ENCODE peak calls at places on chromosomes 2 and 18, in ten cellular contexts. M is endothelial cell, O is cardiac fibroblast, L is heart left ventricle, U is tibial nerve, I is fibroblast of mammary gland, X is HL-60, H is HepG2, Y is tibial artery, D is epithelial cell of proximal tubule. C is an unnamed sample.

GRCh38 chr18:49651033-49651432 is 89.2 kb downstream of the LIPG start:
- DNase-seq in M (no peak), O (no peak), L (no peak), U (no peak), I (no peak), X (no peak), H (no peak), Y (no peak), D (no peak), C (no peak)

GRCh38 chr2:29627366-29627765 is 294.0 kb downstream of the ALK start:
- DNase-seq in M (no peak), O (peak), L (no peak), U (no peak), I (peak), X (no peak), H (no peak), Y (no peak), D (no peak), C (no peak)

GRCh38 chr18:62085766-62086165 is 101.1 kb downstream of the PIGN start:
- DNase-seq in M (no peak), O (no peak), L (no peak), U (no peak), I (peak), X (peak), H (no peak), Y (no peak), D (no peak), C (no peak)

GRCh38 chr2:69088471-69088870 is 75.5 kb downstream of the ANTXR1 start:
- DNase-seq in M (no peak), O (peak), L (no peak), U (no peak), I (peak), X (no peak), H (no peak), Y (no peak), D (no peak), C (no peak)

GRCh38 chr2:234496835-234497591 is at the start of gene ARL4C:
- DNase-seq in M (peak), O (peak), L (peak), U (no peak), I (peak), X (peak), H (peak), Y (peak), D (no peak), C (peak)

GRCh38 chr2:40316631-40317030 is 135.3 kb downstream of the SLC8A1 start:
- DNase-seq in M (no peak), O (no peak), L (no peak), U (no peak), I (no peak), X (no peak), H (no peak), Y (no peak), D (no peak), C (no peak)

GRCh38 chr2:102141915-102142828 is at the start of gene IL1R1:
- DNase-seq in M (peak), O (peak), L (peak), U (peak), I (peak), X (peak), H (peak), Y (peak), D (no peak), C (peak)

GRCh38 chr2:8554296-8554806 is 127.5 kb upstream of the ID2 start:
- DNase-seq in M (no peak), O (no peak), L (no peak), U (no peak), I (no peak), X (no peak), H (no peak), Y (no peak), D (no peak), C (no peak)

GRCh38 chr18:62802523-62802922 is 87.2 kb downstream of the PHLPP1 start:
- DNase-seq in M (no peak), O (peak), L (no peak), U (no peak), I (peak), X (no peak), H (no peak), Y (no peak), D (no peak), C (no peak)

GRCh38 chr18:24112874-24113615 is 25.8 kb upstream of the CABYR start:
- DNase-seq in M (no peak), O (no peak), L (no peak), U (no peak), I (peak), X (no peak), H (peak), Y (no peak), D (peak), C (peak)

GRCh38 chr2:1690056-1690775 is 54.1 kb downstream of the PXDN start:
- DNase-seq in M (no peak), O (no peak), L (no peak), U (no peak), I (no peak), X (no peak), H (no peak), Y (no peak), D (no peak), C (no peak)

GRCh38 chr2:45607701-45608100 is 3.4 kb downstream of the SRBD1 start:
- DNase-seq in M (peak), O (peak), L (no peak), U (no peak), I (peak), X (no peak), H (peak), Y (no peak), D (no peak), C (no peak)
- TF ChIP-seq CTCF in M (peak), O (peak), L (no peak), U (peak), I (peak), X (no peak), H (peak), Y (no peak), D (peak), C (peak)

GRCh38 chr2:64595397-64596160 is 58.1 kb downstream of the SERTAD2 start:
- DNase-seq in M (no peak), O (peak), L (no peak), U (no peak), I (peak), X (no peak), H (peak), Y (no peak), D (no peak), C (no peak)
- TF ChIP-seq CTCF in M (no peak), O (peak), L (no peak), U (peak), I (peak), X (no peak), H (peak), Y (no peak), D (peak), C (peak)

DNA sequence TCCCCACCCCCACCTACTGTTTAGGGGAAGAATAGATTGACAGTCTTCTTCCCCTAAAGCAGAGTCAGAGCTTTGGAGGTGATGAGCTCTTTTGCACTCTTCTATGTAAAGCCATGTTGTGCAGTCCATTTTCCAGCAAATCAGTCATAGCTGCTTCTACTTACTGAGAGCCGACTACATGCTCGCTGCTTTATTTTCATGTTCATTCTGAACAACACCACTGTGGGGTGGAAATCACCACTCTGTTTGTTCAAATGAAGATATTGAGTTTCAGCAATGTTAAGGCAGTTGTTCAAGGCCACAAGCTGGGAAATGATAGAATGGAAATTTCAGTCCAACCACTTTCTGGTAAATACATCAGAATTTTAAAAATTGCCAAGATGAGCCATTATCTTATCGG is 88.3 kb downstream of the INSIG2 start:
- DNase-seq in M (no peak), O (no peak), L (no peak), U (no peak), I (no peak), X (no peak), H (no peak), Y (no peak), D (no peak), C (no peak)
- TF ChIP-seq CTCF in M (no peak), O (no peak), L (no peak), U (no peak), I (no peak), X (no peak), H (no peak), Y (no peak), D (no peak), C (no peak)

GRCh38 chr18:36714476-36714875 is 114.3 kb downstream of the TPGS2 start:
- DNase-seq in M (no peak), O (no peak), L (no peak), U (no peak), I (no peak), X (no peak), H (no peak), Y (no peak), D (no peak), C (no peak)
- TF ChIP-seq CTCF in M (no peak), O (peak), L (no peak), U (no peak), I (peak), X (no peak), H (no peak), Y (no peak), D (peak), C (no peak)

GRCh38 chr2:15158532-15158931 is 402.6 kb downstream of the NBAS start:
- DNase-seq in M (no peak), O (no peak), L (no peak), U (no peak), I (no peak), X (no peak), H (no peak), Y (no peak), D (no peak), C (no peak)

GRCh38 chr2:15160602-15161001 is 400.5 kb downstream of the NBAS start:
- DNase-seq in M (no peak), O (no peak), L (no peak), U (no peak), I (no peak), X (no peak), H (no peak), Y (no peak), D (no peak), C (no peak)

GRCh38 chr2:15160201-15160600 is 400.9 kb downstream of the NBAS start:
- DNase-seq in M (no peak), O (no peak), L (no peak), U (no peak), I (no peak), X (no peak), H (no peak), Y (no peak), D (no peak), C (no peak)

GRCh38 chr2:15159206-15159605 is 401.9 kb downstream of the NBAS start:
- DNase-seq in M (no peak), O (no peak), L (no peak), U (no peak), I (no peak), X (no peak), H (no peak), Y (no peak), D (no peak), C (no peak)

DNA sequence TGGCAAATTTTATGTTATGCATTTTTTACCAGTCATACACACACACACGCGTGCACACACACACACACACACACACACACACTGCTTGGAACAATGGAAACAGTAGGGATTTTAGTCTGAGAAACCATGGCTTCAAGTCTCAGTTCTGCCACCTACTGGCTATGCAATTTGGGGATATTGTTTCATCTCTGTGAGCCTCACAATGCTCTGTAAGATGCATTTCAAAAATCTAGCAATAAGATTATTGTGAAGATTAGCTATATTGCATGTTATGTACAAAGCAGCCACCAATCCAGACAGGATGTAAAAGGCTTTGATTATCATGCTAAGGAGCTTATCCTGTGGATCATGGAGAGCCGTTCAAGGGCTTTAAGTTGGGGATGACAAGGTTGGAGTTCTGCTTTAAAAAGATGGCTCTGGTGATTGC is 401.4 kb downstream of the NBAS start:
- DNase-seq in M (peak), O (peak), L (no peak), U (peak), I (peak), X (peak), H (peak), Y (no peak), D (peak), C (no peak)
- TF ChIP-seq CTCF in M (peak), O (peak), L (peak), U (peak), I (peak), X (peak), H (peak), Y (no peak), D (peak), C (peak)

DNA sequence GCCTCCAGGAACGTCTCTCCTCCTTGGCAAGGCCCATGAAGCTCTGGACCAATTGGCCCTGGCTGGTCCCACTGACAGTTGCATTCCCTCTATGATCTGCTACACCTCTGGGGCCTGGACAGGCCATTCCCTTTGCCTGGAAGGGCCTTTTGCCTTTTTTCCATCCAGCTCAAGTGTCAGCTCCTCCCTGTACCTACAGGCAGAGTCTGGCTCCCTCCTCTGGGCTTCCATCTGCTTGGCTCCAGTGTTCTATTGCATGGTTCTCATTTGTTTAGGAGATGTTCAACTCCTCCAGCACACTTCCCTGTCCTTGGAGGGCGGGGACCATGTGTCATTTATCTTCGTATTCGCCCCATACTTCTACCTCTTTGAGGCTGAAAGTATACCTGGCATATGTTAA is 61.1 kb downstream of the PRKCE start:
- DNase-seq in M (no peak), O (no peak), L (no peak), U (no peak), I (no peak), X (no peak), H (no peak), Y (no peak), D (no peak), C (no peak)
- TF ChIP-seq CTCF in M (no peak), O (no peak), L (no peak), U (no peak), I (peak), X (no peak), H (peak), Y (no peak), D (peak), C (no peak)

GRCh38 chr2:169690958-169691357 is 3.2 kb downstream of the CFAP210 start:
- DNase-seq in M (no peak), O (no peak), L (no peak), U (no peak), I (no peak), X (no peak), H (no peak), Y (no peak), D (no peak), C (no peak)
- TF ChIP-seq CTCF in M (no peak), O (no peak), L (no peak), U (no peak), I (no peak), X (no peak), H (no peak), Y (no peak), D (no peak), C (no peak)